ENCODE peak calls at places on chromosomes 13 and 19, in five cellular contexts. F, O, D, K and R are unnamed samples.

GRCh38 chr19:54473071-54473941 is at the start of gene CDC42EP5:
- DNase-seq in O (no peak), F (peak), D (no peak), K (peak), R (peak)

GRCh38 chr19:39128511-39129079 is 3.0 kb downstream of the PAK4 start:
- DNase-seq in F (no peak), D (no peak), O (no peak), K (no peak), R (no peak)

GRCh38 chr13:52850396-52851152 is 2.1 kb upstream of the PCDH8 start:
- DNase-seq in F (peak), K (peak), D (peak), O (peak), R (peak)

GRCh38 chr19:33063356-33064116 is 1.2 kb downstream of the RHPN2 start:
- DNase-seq in F (peak), D (no peak), O (peak), K (peak), R (peak)

GRCh38 chr13:110330491-110331001 is 23.5 kb downstream of the COL4A2 start:
- DNase-seq in D (no peak), F (peak), K (no peak), O (no peak), R (no peak)

GRCh38 chr19:29978139-29978538 is 36.1 kb downstream of the URI1 start:
- DNase-seq in O (no peak), F (no peak), K (peak), D (no peak), R (no peak)

GRCh38 chr13:72959643-72960042 is 99.2 kb upstream of the KLF5 start:
- DNase-seq in F (peak), O (no peak), K (no peak), D (no peak), R (no peak)

GRCh38 chr19:50490991-50491472 is 14.4 kb upstream of the GARIN5A start:
- DNase-seq in D (no peak), O (no peak), F (no peak), K (no peak), R (peak)

GRCh38 chr13:23510544-23510916 is 59.7 kb upstream of the TNFRSF19 start:
- DNase-seq in K (peak), D (no peak), F (no peak), O (no peak), R (no peak)

GRCh38 chr13:34085199-34085598 is 267.2 kb downstream of the RFC3 start:
- DNase-seq in O (no peak), K (peak), F (no peak), D (no peak), R (no peak)

GRCh38 chr19:48424694-48425219 is 21.0 kb upstream of the GRWD1 start:
- DNase-seq in D (peak), F (peak), O (no peak), K (peak), R (peak)

GRCh38 chr13:23969672-23970071 is 72.4 kb upstream of the C1QTNF9B start:
- DNase-seq in K (peak), D (peak), F (peak), O (no peak), R (no peak)

GRCh38 chr19:11475861-11476260 is 5.0 kb downstream of the ELAVL3 start:
- DNase-seq in F (no peak), O (no peak), K (no peak), D (no peak), R (no peak)

GRCh38 chr19:55080121-55080914 is 4.6 kb downstream of the EPS8L1 start:
- DNase-seq in F (peak), D (peak), O (no peak), K (peak), R (peak)

GRCh38 chr19:38004505-38005223 is 97.7 kb downstream of the SIPA1L3 start:
- DNase-seq in K (peak), D (peak), O (peak), F (peak), R (peak)

GRCh38 chr19:50639121-50640112 is at the start of gene SYT3:
- DNase-seq in F (peak), K (no peak), D (peak), O (peak), R (peak)

GRCh38 chr13:104953588-104953987 is 1581.9 kb downstream of the EFNB2 start:
- DNase-seq in F (no peak), K (no peak), D (no peak), O (no peak), R (no peak)

GRCh38 chr13:91312324-91312723 is 35.2 kb upstream of the MIR17HG start:
- DNase-seq in K (no peak), F (no peak), D (no peak), O (no peak), R (no peak)

GRCh38 chr13:97242755-97243497 is 20.8 kb downstream of the MBNL2 start:
- DNase-seq in D (no peak), F (no peak), O (no peak), K (no peak), R (no peak)
- H3K18ac ChIP-seq in D (no peak), F (no peak), O (no peak), K (no peak), R (no peak)

GRCh38 chr13:48153186-48153585 is 58.3 kb upstream of the MED4 start:
- DNase-seq in K (no peak), D (no peak), O (no peak), F (no peak), R (no peak)

GRCh38 chr13:48156466-48156865 is 61.6 kb upstream of the MED4 start:
- DNase-seq in K (no peak), O (no peak), D (peak), F (no peak), R (peak)

GRCh38 chr13:48155850-48156249 is 60.9 kb upstream of the MED4 start:
- DNase-seq in O (no peak), F (peak), K (peak), D (no peak), R (no peak)

GRCh38 chr13:48151766-48152165 is 56.9 kb upstream of the MED4 start:
- DNase-seq in D (no peak), O (no peak), F (no peak), K (no peak), R (no peak)

DNA sequence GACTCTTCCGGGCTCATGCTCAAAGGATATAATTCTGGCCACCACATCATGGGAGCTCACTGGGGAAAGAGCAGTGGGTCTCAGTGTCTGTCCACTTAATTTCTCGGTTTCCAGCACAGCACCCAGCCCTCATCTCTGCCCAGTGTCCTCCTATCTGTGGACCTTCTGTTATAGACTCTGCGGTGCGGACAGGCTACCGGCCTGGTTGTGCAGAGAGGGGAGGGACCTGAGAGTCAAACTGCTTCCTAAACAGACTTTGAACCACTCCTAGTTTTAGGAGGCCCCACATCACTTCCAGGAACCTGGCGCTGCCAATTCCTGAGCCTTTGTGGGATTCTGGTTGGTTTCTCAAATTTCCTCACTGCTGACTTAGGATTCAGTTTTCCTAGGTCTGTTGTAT is 59.8 kb upstream of the MED4 start:
- DNase-seq in D (no peak), F (no peak), K (no peak), O (no peak), R (no peak)
- H4K8ac ChIP-seq in D (no peak), F (no peak), K (no peak), O (no peak), R (no peak)

GRCh38 chr13:113121183-113121927 is 1.2 kb upstream of the F10 start:
- DNase-seq in D (no peak), O (no peak), K (no peak), F (no peak), R (no peak)

GRCh38 chr13:113120300-113121182 is 2.1 kb upstream of the F10 start:
- DNase-seq in O (no peak), F (no peak), D (no peak), K (no peak), R (no peak)

GRCh38 chr13:113122571-113123225 is at the start of gene F10:
- DNase-seq in O (no peak), D (peak), K (peak), F (peak), R (peak)

GRCh38 chr13:113123226-113124150 is 889 bp downstream of the F10 start:
- DNase-seq in F (no peak), O (no peak), K (no peak), D (peak), R (peak)

DNA sequence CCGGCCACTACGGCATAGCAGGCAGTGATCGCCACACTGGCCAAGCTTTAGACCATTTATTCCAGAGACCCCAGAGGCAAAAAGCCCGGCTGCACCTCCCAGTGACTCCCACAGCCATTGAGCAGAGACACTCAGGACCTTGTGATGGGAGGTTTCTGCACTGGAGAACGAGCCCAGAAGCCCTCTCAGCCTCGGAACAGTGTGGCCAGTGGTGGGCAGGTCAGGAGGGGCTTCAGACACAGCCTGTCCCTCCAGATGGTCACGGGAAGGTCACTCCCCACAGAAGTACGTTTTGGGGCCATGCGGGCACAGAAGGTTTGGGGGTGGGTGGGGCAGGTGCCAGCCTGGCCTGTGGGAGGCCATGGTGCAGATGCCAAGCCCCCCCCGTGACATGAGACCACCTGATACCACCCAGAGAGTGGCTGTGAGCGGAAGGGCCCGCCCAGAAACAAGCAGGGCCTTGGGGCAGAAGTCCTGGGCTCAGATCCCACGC is 625 bp upstream of the F10 start:
- DNase-seq in O (no peak), F (no peak), D (no peak), K (no peak), R (peak)
- H2BK15ac ChIP-seq in O (peak), F (no peak), D (no peak), K (no peak), R (no peak)

GRCh38 chr19:57815247-57816075 is 748 bp upstream of the ZNF552 start:
- DNase-seq in F (no peak), K (no peak), D (peak), O (no peak), R (no peak)
- H3K18ac ChIP-seq in F (no peak), K (no peak), D (peak), O (no peak), R (no peak)

GRCh38 chr19:36114763-36115452 is at the start of gene POLR2I:
- DNase-seq in F (peak), K (peak), D (peak), O (peak), R (peak)

GRCh38 chr19:36113895-36114762 is 546 bp downstream of the POLR2I start:
- DNase-seq in O (no peak), F (peak), D (peak), K (peak), R (peak)

GRCh38 chr19:36115453-36116343 is at the start of gene TBCB:
- DNase-seq in F (peak), D (peak), O (no peak), K (peak), R (no peak)

GRCh38 chr19:36113425-36113824 is 1.2 kb downstream of the POLR2I start:
- DNase-seq in F (no peak), D (no peak), K (no peak), O (no peak), R (peak)

GRCh38 chr19:36116344-36116637 is 1.0 kb downstream of the TBCB start:
- DNase-seq in F (no peak), O (no peak), K (no peak), D (no peak), R (no peak)
- H4K8ac ChIP-seq in F (peak), O (no peak), K (peak), D (no peak), R (no peak)

DNA sequence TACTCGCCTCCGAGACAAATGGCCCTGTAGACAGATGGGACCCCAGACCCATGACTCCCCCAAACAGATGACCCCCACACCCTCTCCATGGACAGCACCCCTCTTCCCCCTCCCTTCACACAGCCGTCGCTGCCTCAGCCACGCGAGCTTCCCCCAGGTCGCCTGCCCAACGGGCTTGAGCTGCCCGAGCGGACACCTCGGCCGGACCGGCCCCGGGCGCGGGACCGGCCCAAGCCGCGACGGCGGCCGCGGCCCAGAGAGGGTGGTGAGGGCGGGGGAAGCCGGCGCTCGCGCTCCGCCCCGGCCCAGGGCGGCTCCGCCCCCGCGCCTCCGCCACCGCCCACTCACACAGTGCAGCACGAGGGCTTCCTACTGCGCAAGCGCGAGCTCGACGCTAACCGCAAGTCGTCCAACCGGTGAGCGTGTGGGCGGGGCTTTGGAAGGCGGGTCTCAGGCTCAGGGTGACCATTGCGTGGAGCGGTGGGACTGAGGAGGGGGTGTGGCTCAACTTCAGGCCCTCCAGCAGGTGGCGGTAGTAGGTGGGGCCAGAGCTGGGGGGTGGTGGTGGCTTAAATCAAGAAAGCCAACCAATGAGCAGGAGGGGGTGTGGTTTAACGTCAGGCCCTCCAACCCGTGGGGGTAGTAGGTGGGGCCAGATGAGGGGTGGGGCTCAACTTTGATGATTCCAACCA is 6.2 kb upstream of the SHKBP1 start:
- DNase-seq in K (peak), O (peak), D (peak), F (peak), R (peak)
- H2BK15ac ChIP-seq in K (peak), O (no peak), D (no peak), F (peak), R (no peak)

GRCh38 chr13:77026255-77026782 is 640 bp downstream of the FBXL3 start:
- DNase-seq in D (peak), K (peak), F (peak), O (peak), R (peak)
- H3K18ac ChIP-seq in D (peak), K (peak), F (peak), O (peak), R (no peak)